ENCODE peak calls at places on chromosomes 13 and 19, in seven cellular contexts. D is head of caudate nucleus; M is GM04503; J is CD4-positive, alpha-beta memory T cell; C is Caki2; I is foreskin fibroblast; P is hypothalamus. R is an unnamed sample.

GRCh38 chr19:15304140-15304705 is 28.1 kb downstream of the BRD4 start:
- DNase-seq in D (no peak), M (no peak), J (no peak), C (no peak), I (no peak), P (no peak), R (no peak)

GRCh38 chr19:35355851-35356460 is 2.3 kb upstream of the FFAR3 start:
- DNase-seq in D (no peak), M (no peak), J (no peak), C (peak; percentile 34), I (no peak), P (no peak), R (no peak)

GRCh38 chr13:92355213-92355612 is 871.4 kb upstream of the GPC6 start:
- DNase-seq in D (no peak), M (no peak), J (no peak), C (no peak), I (no peak), P (no peak), R (no peak)

GRCh38 chr19:38930776-38931761 is at the start of gene MRPS12:
- DNase-seq in D (peak; percentile 99), M (peak; percentile 89), J (peak; percentile 99), C (peak; percentile 99), I (peak; percentile 98), P (peak; percentile 99), R (peak; percentile 91)

GRCh38 chr13:102977471-102977870 is 88.7 kb downstream of the SLC10A2 start:
- DNase-seq in D (no peak), M (no peak), J (no peak), C (no peak), I (no peak), P (no peak), R (no peak)

GRCh38 chr13:33349314-33349995 is 63.9 kb upstream of the STARD13 start:
- DNase-seq in D (no peak), M (no peak), J (no peak), C (no peak), I (no peak), P (no peak), R (no peak)

GRCh38 chr19:29927944-29928669 is 13.9 kb upstream of the URI1 start:
- DNase-seq in D (no peak), M (no peak), J (no peak), C (no peak), I (no peak), P (peak; percentile 8), R (no peak)

GRCh38 chr13:45512148-45512498 is 47.4 kb downstream of the COG3 start:
- DNase-seq in D (no peak), M (no peak), J (no peak), C (no peak), I (no peak), P (no peak), R (no peak)

GRCh38 chr19:28466107-28467045 is 746.6 kb downstream of the UQCRFS1 start:
- DNase-seq in D (peak; percentile 61), M (no peak), J (peak; percentile 17), C (peak; percentile 59), I (peak; percentile 18), P (peak; percentile 32), R (no peak)